ENCODE peak calls at places on chromosomes 7 and 10, in five cellular contexts. A is AG04449, W is NCI-H1092, B is hippocampal formation, E is H9. K is an unnamed sample.

GRCh38 chr7:105589221-105590077 is 8.2 kb upstream of the EFCAB10 start:
- DNase-seq in A (peak; percentile 23), W (peak; percentile 75), E (peak; percentile 77), B (peak; percentile 73), K (peak; percentile 35)

GRCh38 chr10:62652114-62652513 is 152.4 kb upstream of the ADO start:
- DNase-seq in E (no peak), W (no peak), B (no peak), A (no peak), K (no peak)

GRCh38 chr7:110548372-110548771 is 542.6 kb upstream of the LRRN3 start:
- DNase-seq in A (no peak), W (no peak), B (no peak), E (no peak), K (no peak)

GRCh38 chr7:33143996-33144718 is 14.8 kb downstream of the BBS9 start:
- DNase-seq in A (no peak), E (no peak), B (no peak), W (no peak), K (no peak)

GRCh38 chr10:118753331-118753730 is 1.4 kb downstream of the CACUL1 start:
- DNase-seq in B (no peak), A (no peak), W (no peak), E (no peak), K (no peak)

GRCh38 chr7:75688200-75689136 is 50.3 kb downstream of the HIP1 start:
- DNase-seq in A (no peak), B (peak; percentile 88), W (peak; percentile 93), E (no peak), K (no peak)

GRCh38 chr10:125629758-125630376 is 53.1 kb downstream of the TEX36 start:
- DNase-seq in B (no peak), E (no peak), A (no peak), W (peak; percentile 37), K (no peak)

GRCh38 chr10:43060291-43060690 is 16.6 kb upstream of the RET start:
- DNase-seq in A (no peak), B (no peak), W (no peak), E (no peak), K (no peak)

GRCh38 chr7:50676754-50677153 is 105.9 kb downstream of the GRB10 start:
- DNase-seq in W (no peak), B (peak; percentile 59), A (no peak), E (no peak), K (no peak)

GRCh38 chr7:272108-272615 is 17.8 kb upstream of the FOXL3 start:
- DNase-seq in E (no peak), W (no peak), A (no peak), B (no peak), K (no peak)

GRCh38 chr10:43262043-43262901 is 4.6 kb downstream of the RASGEF1A start:
- DNase-seq in A (no peak), W (peak; percentile 15), B (no peak), E (peak; percentile 35), K (no peak)

GRCh38 chr7:17318146-17318545 is 19.7 kb downstream of the AHR start:
- DNase-seq in B (no peak), W (no peak), E (no peak), A (peak; percentile 45), K (no peak)

GRCh38 chr10:103636492-103636891 is 143.0 kb downstream of the NEURL1 start:
- DNase-seq in E (peak; percentile 78), B (no peak), W (no peak), A (no peak), K (no peak)

GRCh38 chr10:46287846-46288480 is 1.2 kb downstream of the ANTXRL start:
- DNase-seq in A (no peak), E (no peak), W (no peak), B (no peak), K (no peak)

K was measured in BJ.